ENCODE peak calls at places on chromosome 21, in eight cellular contexts. B is lower lobe of right lung; P is effector memory CD4-positive, alpha-beta T cell; R is fibroblast of lung; N is CD8-positive, alpha-beta memory T cell; H is upper lobe of right lung; W is IMR-90; U is A549. L is an unnamed sample. For H3K4me1, the result is how much of the 10 kb centered on the place peaks cover.

GRCh38 chr21:33198346-33199135 is 31.2 kb upstream of the IFNAR2 start:
- DNase-seq in P (no peak), H (no peak), B (peak), N (no peak), R (peak), W (peak), U (no peak), L (no peak)

GRCh38 chr21:32257952-32258785 is 20.7 kb downstream of the MIS18A start:
- DNase-seq in W (peak), R (peak), P (no peak), H (no peak), U (peak), N (no peak), B (peak), L (no peak)

GRCh38 chr21:31395268-31395667 is 51.2 kb upstream of the TIAM1 start:
- DNase-seq in W (no peak), N (no peak), P (no peak), U (no peak), B (no peak), H (no peak), R (no peak), L (no peak)

GRCh38 chr21:29301703-29302102 is 3.0 kb downstream of the BACH1 start:
- DNase-seq in B (no peak), R (no peak), U (no peak), W (no peak), N (no peak), H (no peak), P (no peak), L (no peak)

GRCh38 chr21:45377866-45378257 is 27.1 kb upstream of the COL18A1 start:
- DNase-seq in W (no peak), N (no peak), P (no peak), U (no peak), R (no peak), H (no peak), B (no peak), L (no peak)

GRCh38 chr21:33549848-33550771 is 7.3 kb downstream of the SON start:
- DNase-seq in H (no peak), N (no peak), U (no peak), B (no peak), P (no peak), W (no peak), R (no peak), L (no peak)

GRCh38 chr21:46226146-46226545 is 2.4 kb downstream of the LSS start:
- DNase-seq in R (no peak), W (peak), U (no peak), N (no peak), P (no peak), H (peak), B (no peak), L (no peak)

GRCh38 chr21:44892536-44893277 is 19.2 kb upstream of the PTTG1IP start:
- DNase-seq in H (peak), R (peak), B (peak), P (peak), U (no peak), W (peak), N (peak), L (no peak)

GRCh38 chr21:40717008-40717407 is 129.9 kb downstream of the DSCAM start:
- DNase-seq in U (no peak), P (no peak), R (no peak), W (no peak), N (no peak), H (no peak), B (no peak), L (no peak)

GRCh38 chr21:44548922-44549321 is 2.4 kb downstream of the KRTAP10-2 start:
- DNase-seq in W (no peak), H (no peak), R (no peak), B (no peak), P (no peak), U (no peak), N (no peak), L (no peak)

GRCh38 chr21:46063227-46063626 is 34.7 kb upstream of the COL6A2 start:
- DNase-seq in H (no peak), R (peak), W (no peak), P (no peak), B (no peak), N (no peak), U (no peak), L (no peak)

GRCh38 chr21:21712761-21713558 is 714.8 kb downstream of the NCAM2 start:
- DNase-seq in P (no peak), B (no peak), H (no peak), U (no peak), N (no peak), R (peak), W (peak), L (no peak)

GRCh38 chr21:27201197-27201596 is 234.3 kb upstream of the ADAMTS5 start:
- DNase-seq in P (no peak), W (peak), R (peak), B (no peak), N (no peak), H (no peak), U (no peak), L (no peak)

GRCh38 chr21:45148316-45149000 is 74.1 kb downstream of the ADARB1 start:
- DNase-seq in B (no peak), H (no peak), P (no peak), W (no peak), U (no peak), R (no peak), N (no peak), L (no peak)

GRCh38 chr21:27422435-27422834 is 455.5 kb upstream of the ADAMTS5 start:
- DNase-seq in H (no peak), P (no peak), W (peak), B (no peak), R (no peak), U (no peak), N (no peak), L (no peak)

GRCh38 chr21:46634966-46635323 is 529 bp upstream of the PRMT2 start:
- DNase-seq in N (peak), W (peak), B (peak), R (peak), U (peak), H (no peak), P (no peak), L (no peak)

GRCh38 chr21:45262616-45263015 is 25.1 kb downstream of the POFUT2 start:
- DNase-seq in U (no peak), R (no peak), B (peak), W (no peak), P (no peak), N (no peak), H (peak), L (no peak)

GRCh38 chr21:30552782-30553181 is 8.3 kb downstream of the KRTAP19-7 start:
- DNase-seq in B (no peak), R (no peak), U (no peak), N (no peak), H (no peak), W (no peak), P (no peak), L (no peak)

GRCh38 chr21:26835027-26835713 is 10.0 kb downstream of the ADAMTS1 start:
- DNase-seq in N (no peak), P (no peak), U (no peak), W (peak), R (peak), B (no peak), H (no peak), L (no peak)

GRCh38 chr21:33402011-33402979 is 918 bp upstream of the IFNGR2 start:
- DNase-seq in U (peak), N (no peak), H (peak), R (peak), W (peak), B (peak), P (no peak), L (no peak)

GRCh38 chr21:33825898-33826297 is 89.7 kb downstream of the ATP5PO start:
- DNase-seq in U (no peak), W (peak), B (no peak), R (peak), N (no peak), H (no peak), P (no peak), L (no peak)

GRCh38 chr21:44836666-44837471 is 19.0 kb upstream of the SUMO3 start:
- DNase-seq in B (no peak), U (no peak), H (no peak), N (no peak), W (no peak), P (no peak), R (peak), L (no peak)

GRCh38 chr21:33390479-33390878 is 12.7 kb upstream of the IFNGR2 start:
- DNase-seq in B (no peak), H (no peak), R (no peak), W (no peak), U (no peak), N (no peak), P (no peak), L (no peak)

GRCh38 chr21:28516996-28517592 is 475.6 kb downstream of the LTN1 start:
- DNase-seq in R (peak), P (peak), H (peak), B (peak), N (peak), W (no peak), U (peak), L (peak)

GRCh38 chr21:33541105-33541711 is 709 bp downstream of the GART start:
- DNase-seq in H (no peak), W (peak), U (no peak), B (no peak), N (no peak), P (no peak), R (peak), L (no peak)

GRCh38 chr21:34534522-34534921 is 22.5 kb upstream of the KCNE1 start:
- DNase-seq in W (no peak), H (no peak), B (no peak), N (no peak), P (no peak), U (no peak), R (no peak), L (no peak)

GRCh38 chr21:23968722-23969647 is 1638.3 kb downstream of the MRPL39 start:
- DNase-seq in W (peak), U (no peak), H (no peak), P (peak), N (peak), B (no peak), R (peak), L (no peak)

GRCh38 chr21:45831991-45832740 is 149.4 kb upstream of the COL6A1 start:
- DNase-seq in P (no peak), W (peak), U (no peak), B (no peak), H (no peak), N (no peak), R (peak), L (no peak)

GRCh38 chr21:41901782-41902181 is 22.6 kb upstream of the PRDM15 start:
- DNase-seq in U (no peak), B (no peak), R (no peak), P (no peak), W (no peak), N (no peak), H (no peak), L (no peak)
- H3K4me1 ChIP-seq in U (under half), B (under half), R (under half), P (under half), W (under half), N (under half), H (under half), L (under half)

GRCh38 chr21:38986460-38987395 is 181.0 kb downstream of the ETS2 start:
- DNase-seq in P (no peak), U (no peak), W (no peak), N (no peak), H (no peak), R (no peak), B (no peak), L (no peak)
- H3K27ac ChIP-seq in P (no peak), U (no peak), W (no peak), N (no peak), H (no peak), R (no peak), B (no peak), L (no peak)

DNA sequence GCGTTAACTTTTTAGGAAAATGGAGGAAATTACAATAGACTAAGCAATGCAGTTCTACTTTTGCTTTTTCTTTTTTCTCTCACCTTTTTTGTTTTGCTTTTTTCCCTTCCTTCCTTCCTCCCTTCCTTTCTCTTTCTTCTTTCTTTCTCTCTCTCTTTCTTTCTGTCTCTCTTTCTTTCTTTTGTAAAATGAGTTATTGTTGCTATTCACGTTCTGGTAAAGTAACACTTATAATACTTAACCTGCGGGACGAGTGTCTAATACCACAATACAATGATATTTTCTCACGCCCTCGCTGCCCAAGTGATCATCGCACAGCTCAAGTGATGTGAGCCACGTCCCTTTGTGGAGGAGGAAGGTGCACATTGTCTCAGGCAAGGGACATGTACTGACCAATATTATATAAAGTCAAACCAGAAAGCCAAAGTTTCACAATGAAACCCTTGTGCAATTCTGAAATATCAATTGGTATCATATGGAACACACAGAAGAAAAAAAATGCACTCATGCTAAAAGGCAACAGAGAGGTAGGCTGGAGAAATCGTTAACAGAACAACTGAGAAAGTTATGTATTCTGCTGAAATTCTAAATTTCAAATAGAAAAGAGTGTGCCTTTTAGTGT is 1.7 kb downstream of the JAM2 start:
- DNase-seq in P (no peak), U (no peak), H (no peak), N (no peak), W (no peak), R (no peak), B (no peak), L (no peak)
- H3K4me3 ChIP-seq in P (no peak), U (no peak), H (peak), N (peak), W (no peak), R (peak), B (peak), L (peak)

GRCh38 chr21:37385179-37385765 is 18.7 kb downstream of the DYRK1A start:
- DNase-seq in U (no peak), P (no peak), N (no peak), B (no peak), H (no peak), W (no peak), R (no peak), L (no peak)

GRCh38 chr21:37386151-37386550 is 19.6 kb downstream of the DYRK1A start:
- DNase-seq in B (no peak), U (no peak), N (no peak), R (no peak), H (no peak), P (no peak), W (no peak), L (no peak)

GRCh38 chr21:37383066-37383465 is 16.5 kb downstream of the DYRK1A start:
- DNase-seq in U (no peak), W (no peak), N (no peak), H (no peak), B (no peak), R (no peak), P (no peak), L (no peak)

GRCh38 chr21:37383784-37384311 is 17.3 kb downstream of the DYRK1A start:
- DNase-seq in P (no peak), U (no peak), N (no peak), W (no peak), R (no peak), H (no peak), B (no peak), L (no peak)

GRCh38 chr21:37384416-37384815 is 17.8 kb downstream of the DYRK1A start:
- DNase-seq in U (no peak), H (no peak), B (no peak), R (no peak), W (no peak), N (no peak), P (no peak), L (no peak)
- H3K4me1 ChIP-seq in U (under half), H (half or more), B (half or more), R (under half), W (under half), N (half or more), P (under half), L (under half)

GRCh38 chr21:16422702-16423101 is 692.9 kb downstream of the USP25 start:
- DNase-seq in P (no peak), R (no peak), W (no peak), H (no peak), U (no peak), N (no peak), B (no peak), L (no peak)
- H3K27ac ChIP-seq in P (no peak), R (no peak), W (no peak), H (peak), U (no peak), N (no peak), B (no peak), L (peak)

DNA sequence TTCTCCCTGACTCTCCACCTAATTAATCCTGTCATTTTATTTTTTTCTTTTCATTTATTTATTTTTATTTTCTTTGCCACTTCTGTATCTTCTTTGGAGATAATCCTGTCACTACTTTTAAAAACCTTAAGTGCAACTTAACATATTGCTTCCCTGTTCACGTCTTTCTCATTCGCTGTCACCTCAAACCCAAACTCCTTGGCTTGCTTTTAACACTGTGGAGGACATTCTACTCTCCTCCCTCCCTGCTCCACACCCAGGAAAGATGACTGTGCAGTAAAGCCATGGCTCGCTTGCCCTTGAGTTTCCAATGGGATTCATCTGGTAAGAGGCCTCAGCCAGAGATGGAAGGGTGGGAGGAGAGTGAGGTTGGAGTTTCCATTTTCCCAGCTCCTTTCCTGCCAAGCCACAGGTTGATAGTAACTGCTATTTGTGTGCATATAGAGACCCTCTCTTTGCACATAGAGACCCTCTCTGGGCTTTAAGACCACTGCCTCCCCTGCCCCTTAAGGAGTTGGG is 6.4 kb upstream of the BRWD1 start:
- DNase-seq in H (no peak), B (no peak), P (no peak), N (no peak), W (peak), R (peak), U (no peak), L (no peak)
- H3K4me3 ChIP-seq in H (no peak), B (no peak), P (no peak), N (no peak), W (no peak), R (no peak), U (no peak), L (no peak)

GRCh38 chr21:39587376-39587775 is 25.4 kb upstream of the B3GALT5 start:
- DNase-seq in N (no peak), U (no peak), H (no peak), P (no peak), R (no peak), W (no peak), B (no peak), L (no peak)
- H3K4me1 ChIP-seq in N (under half), U (under half), H (under half), P (under half), R (under half), W (under half), B (under half), L (under half)

GRCh38 chr21:24969068-24969467 is 638.2 kb downstream of the MRPL39 start:
- DNase-seq in N (no peak), R (no peak), W (no peak), P (no peak), B (no peak), U (no peak), H (no peak), L (no peak)
- H3K27ac ChIP-seq in N (no peak), R (no peak), W (no peak), P (no peak), B (no peak), U (no peak), H (no peak), L (no peak)

DNA sequence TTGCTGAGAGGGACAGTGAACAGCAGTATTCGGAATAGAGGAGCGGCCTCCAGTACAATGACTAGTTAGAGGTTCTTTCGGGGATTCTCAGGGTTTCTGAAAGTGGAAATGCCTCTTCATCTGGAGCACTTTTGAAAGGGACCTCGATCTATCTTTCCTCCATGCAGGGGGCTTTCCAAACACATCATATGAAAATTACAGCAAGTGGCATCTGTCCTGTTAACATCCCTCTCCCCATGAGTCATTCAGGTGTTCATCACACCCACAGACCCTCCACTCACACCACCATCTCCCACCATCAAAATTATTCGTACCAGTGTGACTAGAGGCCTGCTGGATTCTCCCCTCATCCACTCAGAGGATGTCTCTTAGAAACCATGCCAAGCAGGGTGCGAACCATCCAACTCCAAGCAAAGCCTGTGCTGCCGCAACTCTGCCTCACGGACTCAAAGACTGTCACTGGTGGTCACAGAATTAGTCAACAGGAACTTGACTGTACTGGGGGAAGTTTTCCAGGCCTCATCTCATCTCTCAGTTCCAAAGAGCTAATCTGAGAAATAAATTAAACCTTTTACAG is 211.1 kb downstream of the MRPL39 start:
- DNase-seq in N (no peak), P (no peak), H (no peak), R (no peak), W (no peak), B (no peak), U (no peak), L (no peak)
- H3K4me3 ChIP-seq in N (no peak), P (no peak), H (no peak), R (no peak), W (no peak), B (no peak), U (no peak), L (no peak)

GRCh38 chr21:43267391-43268085 is 98.7 kb downstream of the CRYAA start:
- DNase-seq in U (no peak), P (no peak), R (no peak), B (peak), W (no peak), N (no peak), H (peak), L (no peak)

GRCh38 chr21:43269981-43270670 is 101.3 kb downstream of the CRYAA start:
- DNase-seq in U (no peak), R (no peak), B (no peak), W (no peak), N (no peak), P (no peak), H (peak), L (no peak)

GRCh38 chr21:43268086-43268803 is 99.4 kb downstream of the CRYAA start:
- DNase-seq in R (no peak), U (no peak), B (peak), P (no peak), W (no peak), H (peak), N (no peak), L (no peak)

GRCh38 chr21:43269461-43269860 is 100.7 kb downstream of the CRYAA start:
- DNase-seq in B (peak), H (peak), R (no peak), W (no peak), U (no peak), N (peak), P (peak), L (no peak)

DNA sequence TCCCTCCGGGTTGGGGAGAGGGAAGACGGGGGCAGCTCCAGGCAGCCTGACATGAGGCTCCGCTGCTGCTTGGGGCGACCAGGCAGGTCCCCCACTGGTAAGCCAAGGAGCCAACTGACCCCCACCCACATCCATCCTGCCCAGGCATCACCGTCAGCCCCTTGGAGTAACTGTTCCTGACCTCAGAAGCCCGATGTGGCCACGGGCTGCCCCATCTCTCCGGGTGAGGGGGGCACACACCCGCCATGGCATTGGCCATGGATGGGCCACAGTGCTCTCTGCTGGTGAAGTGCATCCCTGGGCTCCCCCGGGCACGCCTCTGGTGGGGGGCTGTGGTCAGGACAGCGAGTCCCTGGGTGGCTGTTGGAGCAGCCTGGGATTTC is 100.0 kb downstream of the CRYAA start:
- DNase-seq in N (no peak), P (no peak), U (no peak), R (no peak), B (peak), H (peak), W (no peak), L (no peak)
- H3K4me1 ChIP-seq in N (under half), P (under half), U (under half), R (under half), B (under half), H (under half), W (under half), L (under half)

L was measured in esophagus squamous epithelium.